ENCODE peak calls at places on chromosomes 16 and 17, in eight cellular contexts. D, Y, B, S, U, G, O and L are unnamed samples.

GRCh38 chr17:6823011-6823442 is 8.5 kb downstream of the TEKT1 start:
- DNase-seq in D (no peak), Y (no peak), B (peak), S (no peak), U (no peak), G (no peak), O (no peak), L (peak)

GRCh38 chr16:19389246-19389645 is 28.4 kb upstream of the TMC5 start:
- DNase-seq in D (peak), Y (no peak), B (peak), S (peak), U (peak), G (peak), O (peak), L (peak)

GRCh38 chr16:72844225-72844920 is 203.6 kb downstream of the ZFHX3 start:
- DNase-seq in D (no peak), Y (no peak), B (no peak), S (peak), U (no peak), G (no peak), O (no peak), L (no peak)

GRCh38 chr17:15257316-15257925 is 7.7 kb downstream of the PMP22 start:
- DNase-seq in D (peak), Y (no peak), B (peak), S (peak), U (peak), G (peak), O (peak), L (peak)

GRCh38 chr17:50841949-50842354 is 6.6 kb downstream of the WFIKKN2 start:
- DNase-seq in D (peak), Y (no peak), B (peak), S (peak), U (peak), G (peak), O (peak), L (peak)

GRCh38 chr16:7408700-7409340 is 76.2 kb downstream of the RBFOX1 start:
- DNase-seq in D (no peak), Y (no peak), B (no peak), S (no peak), U (no peak), G (no peak), O (no peak), L (no peak)

GRCh38 chr16:82720414-82720813 is 93.6 kb downstream of the CDH13 start:
- DNase-seq in D (no peak), Y (no peak), B (no peak), S (no peak), U (no peak), G (no peak), O (no peak), L (no peak)

GRCh38 chr17:41639492-41640473 is 15.4 kb upstream of the KRT17 start:
- DNase-seq in D (no peak), Y (no peak), B (no peak), S (no peak), U (no peak), G (no peak), O (no peak), L (no peak)

GRCh38 chr17:32445075-32445427 is 741 bp downstream of the PSMD11 start:
- DNase-seq in D (peak), Y (no peak), B (peak), S (no peak), U (peak), G (peak), O (peak), L (peak)

GRCh38 chr16:16108759-16109158 is 114.5 kb downstream of the ABCC6 start:
- DNase-seq in D (no peak), Y (no peak), B (no peak), S (no peak), U (no peak), G (no peak), O (no peak), L (no peak)

GRCh38 chr17:58960068-58960467 is 146.6 kb downstream of the TRIM37 start:
- DNase-seq in D (peak), Y (no peak), B (peak), S (peak), U (no peak), G (no peak), O (peak), L (peak)

GRCh38 chr16:72836985-72837384 is 210.9 kb downstream of the ZFHX3 start:
- DNase-seq in D (no peak), Y (no peak), B (no peak), S (no peak), U (no peak), G (no peak), O (no peak), L (no peak)

GRCh38 chr16:67667817-67668494 is 1.3 kb downstream of the C16orf86 start:
- DNase-seq in D (peak), Y (peak), B (peak), S (peak), U (peak), G (peak), O (peak), L (peak)

GRCh38 chr17:74981979-74982662 is 5.3 kb upstream of the CDR2L start:
- DNase-seq in D (peak), Y (no peak), B (no peak), S (no peak), U (peak), G (peak), O (peak), L (no peak)

GRCh38 chr17:44749076-44750020 is 9.4 kb upstream of the ADAM11 start:
- DNase-seq in D (no peak), Y (no peak), B (no peak), S (no peak), U (peak), G (no peak), O (no peak), L (no peak)

GRCh38 chr16:51898872-51899271 is 648.1 kb downstream of the TOX3 start:
- DNase-seq in D (no peak), Y (no peak), B (no peak), S (no peak), U (no peak), G (no peak), O (no peak), L (no peak)

GRCh38 chr17:44376124-44376523 is 12.5 kb upstream of the FAM171A2 start:
- DNase-seq in D (no peak), Y (no peak), B (no peak), S (no peak), U (peak), G (no peak), O (no peak), L (no peak)

GRCh38 chr17:41917192-41917591 is 1.6 kb downstream of the ACLY start:
- DNase-seq in D (peak), Y (no peak), B (peak), S (no peak), U (no peak), G (no peak), O (peak), L (peak)

GRCh38 chr16:88437367-88437964 is 15.6 kb upstream of the ZFPM1 start:
- DNase-seq in D (no peak), Y (no peak), B (peak), S (peak), U (peak), G (peak), O (peak), L (peak)

GRCh38 chr17:29209073-29209472 is 28.9 kb upstream of the MYO18A start:
- DNase-seq in D (no peak), Y (no peak), B (no peak), S (no peak), U (no peak), G (no peak), O (no peak), L (no peak)

GRCh38 chr16:16045879-16046278 is 96.5 kb downstream of the ABCC1 start:
- DNase-seq in D (no peak), Y (no peak), B (no peak), S (no peak), U (no peak), G (no peak), O (no peak), L (no peak)

GRCh38 chr17:73731733-73732132 is 87.5 kb upstream of the SDK2 start:
- DNase-seq in D (no peak), Y (no peak), B (no peak), S (no peak), U (no peak), G (no peak), O (no peak), L (no peak)

GRCh38 chr17:70168979-70169706 is at the start of gene KCNJ2:
- DNase-seq in D (peak), Y (no peak), B (peak), S (peak), U (peak), G (peak), O (peak), L (peak)

GRCh38 chr17:17766351-17767095 is 70.3 kb downstream of the SREBF1 start:
- DNase-seq in D (no peak), Y (no peak), B (no peak), S (no peak), U (no peak), G (no peak), O (no peak), L (no peak)

GRCh38 chr16:50372611-50373344 is 4.0 kb upstream of the BRD7 start:
- DNase-seq in D (peak), Y (no peak), B (peak), S (no peak), U (peak), G (no peak), O (peak), L (peak)

GRCh38 chr17:63519972-63520882 is 2.9 kb upstream of the KCNH6 start:
- DNase-seq in D (peak), Y (no peak), B (no peak), S (no peak), U (no peak), G (no peak), O (peak), L (no peak)

GRCh38 chr16:73636196-73636595 is 588.3 kb upstream of the ZFHX3 start:
- DNase-seq in D (no peak), Y (no peak), B (no peak), S (no peak), U (no peak), G (no peak), O (no peak), L (no peak)

GRCh38 chr17:17750881-17751280 is 69.6 kb downstream of the RAI1 start:
- DNase-seq in D (no peak), Y (no peak), B (no peak), S (no peak), U (no peak), G (peak), O (no peak), L (no peak)

GRCh38 chr17:6070895-6071511 is 824 bp downstream of the WSCD1 start:
- DNase-seq in D (peak), Y (no peak), B (no peak), S (peak), U (no peak), G (no peak), O (no peak), L (no peak)

GRCh38 chr17:40327244-40327666 is 18.3 kb downstream of the RARA start:
- DNase-seq in D (no peak), Y (no peak), B (no peak), S (no peak), U (no peak), G (no peak), O (no peak), L (no peak)

GRCh38 chr17:40326014-40326831 is 17.2 kb downstream of the RARA start:
- DNase-seq in D (no peak), Y (no peak), B (no peak), S (peak), U (peak), G (no peak), O (no peak), L (no peak)

GRCh38 chr17:40323731-40324650 is 15.0 kb downstream of the RARA start:
- DNase-seq in D (no peak), Y (no peak), B (no peak), S (peak), U (peak), G (peak), O (peak), L (no peak)

GRCh38 chr17:40326832-40327199 is 17.8 kb downstream of the RARA start:
- DNase-seq in D (no peak), Y (no peak), B (no peak), S (no peak), U (peak), G (no peak), O (no peak), L (no peak)

DNA sequence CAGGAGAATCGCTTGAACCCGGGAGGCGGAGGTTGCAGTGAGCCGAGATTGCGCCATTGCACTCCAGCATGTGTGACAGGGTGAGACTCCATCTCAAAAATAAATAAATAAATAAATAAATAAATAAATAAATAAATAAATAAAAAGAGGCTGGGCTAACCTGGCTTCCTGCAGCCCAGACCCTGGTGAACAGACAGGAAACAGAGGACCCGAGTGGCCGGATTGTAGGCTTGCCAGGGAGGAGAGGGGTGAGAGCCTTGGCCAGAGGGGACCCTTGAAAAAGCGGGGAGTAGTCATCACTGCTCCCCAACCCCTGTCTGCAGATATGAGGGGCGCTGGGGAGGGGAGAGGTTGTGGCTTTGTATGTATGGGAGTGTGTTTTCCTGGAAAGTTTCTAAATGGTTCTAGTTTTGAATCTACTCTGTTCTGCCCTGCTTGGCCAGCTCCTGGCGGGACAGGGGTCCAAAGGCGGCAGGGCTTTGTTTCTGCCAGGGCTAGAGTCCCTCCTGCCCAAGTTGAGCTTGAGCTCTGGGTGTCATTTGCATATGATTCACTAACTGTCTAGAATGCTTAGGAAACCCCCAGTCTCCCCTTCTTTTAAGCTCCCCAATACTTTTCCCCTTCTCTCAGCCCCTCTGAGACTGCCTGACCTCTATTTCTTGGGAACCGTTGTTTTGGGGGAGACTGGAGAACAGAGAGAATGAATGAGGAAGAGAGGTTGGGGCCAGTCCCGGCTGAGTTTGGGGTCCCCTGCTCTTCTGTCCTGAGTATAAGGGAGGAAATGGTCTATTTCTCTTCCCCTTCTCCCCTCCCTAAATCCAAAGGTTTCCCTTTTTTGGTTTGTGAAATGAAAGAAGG is 16.4 kb downstream of the RARA start:
- DNase-seq in D (no peak), Y (no peak), B (no peak), S (peak), U (peak), G (no peak), O (no peak), L (no peak)
- H3K27ac ChIP-seq in D (no peak), Y (peak), B (no peak), S (peak), U (peak), G (peak), O (peak), L (peak)

DNA sequence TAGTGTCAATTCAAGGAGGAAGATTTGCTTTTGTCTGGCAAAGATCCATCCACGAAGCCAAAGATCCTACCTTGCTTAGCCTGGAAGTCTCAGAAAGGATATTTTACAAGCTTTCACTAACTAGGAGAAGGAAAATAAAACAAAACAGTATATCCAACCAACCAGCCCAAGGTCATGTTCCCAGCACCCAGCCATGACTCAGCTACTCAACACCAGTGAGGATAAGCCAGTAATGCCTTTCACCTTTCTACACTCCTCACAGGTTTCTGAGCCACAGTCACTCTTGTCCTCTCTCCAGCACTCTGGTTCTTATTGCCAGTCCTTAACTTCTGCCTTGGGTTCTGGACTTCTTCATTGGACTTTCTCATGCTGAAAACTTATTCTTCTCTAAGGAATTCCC is 116.2 kb downstream of the CDH11 start:
- DNase-seq in D (no peak), Y (no peak), B (no peak), S (no peak), U (no peak), G (no peak), O (no peak), L (no peak)
- TF ChIP-seq CTCF in D (no peak), Y (no peak), B (no peak), S (no peak), U (no peak), G (no peak), O (no peak), L (no peak)

GRCh38 chr17:57316361-57316760 is 60.0 kb downstream of the MSI2 start:
- DNase-seq in D (no peak), Y (no peak), B (no peak), S (no peak), U (no peak), G (no peak), O (no peak), L (no peak)

GRCh38 chr17:57312242-57312641 is 55.9 kb downstream of the MSI2 start:
- DNase-seq in D (no peak), Y (no peak), B (no peak), S (no peak), U (no peak), G (no peak), O (no peak), L (no peak)

GRCh38 chr17:57315061-57315851 is 58.9 kb downstream of the MSI2 start:
- DNase-seq in D (no peak), Y (no peak), B (no peak), S (no peak), U (no peak), G (no peak), O (no peak), L (no peak)

GRCh38 chr17:57311281-57312216 is 55.2 kb downstream of the MSI2 start:
- DNase-seq in D (no peak), Y (no peak), B (no peak), S (no peak), U (no peak), G (no peak), O (peak), L (no peak)

DNA sequence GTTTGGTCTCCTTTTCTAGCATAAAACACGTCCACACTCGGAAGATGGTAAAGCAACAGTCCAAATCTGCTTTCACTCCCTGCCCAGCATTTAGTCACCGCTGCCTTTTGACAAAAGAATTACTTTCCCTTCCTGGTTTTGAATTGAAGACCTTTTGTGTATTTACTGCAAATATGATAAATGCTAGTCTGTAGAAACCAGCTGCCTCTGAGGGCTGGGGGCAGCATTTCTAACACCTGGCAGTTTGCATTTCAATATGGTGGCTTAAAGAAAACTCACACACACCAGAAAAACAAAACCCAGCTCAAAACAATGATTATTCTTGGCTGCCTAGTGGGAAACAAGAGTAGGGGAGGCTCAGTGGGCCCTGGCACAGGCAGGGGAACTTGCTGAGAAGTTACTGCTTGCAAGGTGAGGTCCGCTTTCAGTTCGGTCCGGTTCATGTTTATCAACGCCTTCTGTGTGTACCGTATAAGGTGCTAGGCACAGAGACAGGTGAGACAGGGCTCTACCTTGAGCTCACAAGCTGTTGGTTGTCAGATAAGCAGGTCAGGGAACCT is 57.0 kb downstream of the MSI2 start:
- DNase-seq in D (no peak), Y (no peak), B (no peak), S (no peak), U (no peak), G (no peak), O (no peak), L (no peak)
- H3K27ac ChIP-seq in D (no peak), Y (no peak), B (no peak), S (no peak), U (no peak), G (no peak), O (no peak), L (no peak)

GRCh38 chr17:82194765-82195164 is 17.9 kb downstream of the CCDC57 start:
- DNase-seq in D (no peak), Y (no peak), B (no peak), S (no peak), U (no peak), G (no peak), O (no peak), L (no peak)

GRCh38 chr17:82198092-82198491 is 14.6 kb downstream of the CCDC57 start:
- DNase-seq in D (no peak), Y (no peak), B (no peak), S (peak), U (no peak), G (no peak), O (no peak), L (no peak)

GRCh38 chr17:82196273-82196672 is 16.4 kb downstream of the CCDC57 start:
- DNase-seq in D (no peak), Y (no peak), B (no peak), S (no peak), U (no peak), G (no peak), O (no peak), L (no peak)

GRCh38 chr17:82195675-82196258 is 16.9 kb downstream of the CCDC57 start:
- DNase-seq in D (no peak), Y (no peak), B (no peak), S (no peak), U (no peak), G (no peak), O (no peak), L (no peak)

DNA sequence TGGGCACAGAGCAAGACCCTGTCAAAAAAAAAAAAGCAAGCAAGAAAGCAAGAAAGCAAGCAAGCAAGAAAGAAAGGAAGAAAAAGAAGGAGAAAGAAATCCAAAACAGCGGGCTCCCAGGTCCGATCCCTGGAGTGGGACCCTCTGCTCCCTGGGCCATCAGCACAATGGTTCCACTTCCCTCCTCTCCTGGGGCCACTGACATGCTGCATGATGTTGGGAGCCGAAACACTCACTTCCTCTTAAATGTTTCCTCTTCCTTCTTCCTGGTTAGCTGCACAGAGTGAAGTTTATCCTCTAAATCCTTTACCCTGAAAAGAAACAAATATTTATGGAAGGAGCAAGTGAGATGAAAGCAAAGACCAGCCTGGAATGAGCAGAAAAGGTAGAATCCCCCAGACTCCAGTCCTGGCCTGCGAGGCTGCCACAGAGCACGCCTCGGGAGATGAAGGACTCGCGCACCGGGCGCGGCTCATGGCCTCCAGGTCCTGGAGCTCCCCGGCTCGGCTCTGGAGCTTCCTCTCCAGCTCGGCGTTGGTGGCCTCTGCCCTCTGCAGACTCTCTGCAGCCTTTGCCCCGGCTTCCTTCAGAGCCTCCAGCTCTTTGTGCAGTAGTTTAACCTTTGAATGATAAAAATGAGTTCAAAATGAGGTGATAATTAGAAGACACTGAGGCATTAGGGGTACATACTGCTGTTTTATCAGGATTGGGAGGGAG is 19.0 kb downstream of the CCDC57 start:
- DNase-seq in D (no peak), Y (no peak), B (no peak), S (no peak), U (no peak), G (no peak), O (no peak), L (no peak)
- TF ChIP-seq CTCF in D (no peak), Y (no peak), B (no peak), S (no peak), U (no peak), G (no peak), O (no peak), L (no peak)